ENCODE peak calls at places on chromosomes 3 and 15, in five cellular contexts. V is fibroblast of lung, Q is sigmoid colon, G is Peyer's patch, A is lower lobe of right lung. X is an unnamed sample.

GRCh38 chr3:180284331-180285110 is 247.8 kb upstream of the PEX5L start:
- DNase-seq in V (no peak), Q (no peak), G (no peak), A (no peak), X (no peak)

GRCh38 chr3:79032686-79033318 is 735.0 kb downstream of the ROBO1 start:
- DNase-seq in V (peak; percentile 74), Q (no peak), G (no peak), A (no peak), X (no peak)

GRCh38 chr15:81373996-81374395 is at the start of gene TMC3:
- DNase-seq in V (no peak), Q (no peak), G (no peak), A (no peak), X (no peak)

GRCh38 chr3:127822166-127822835 is at the start of gene MGLL:
- DNase-seq in V (peak; percentile 44), Q (peak; percentile 79), G (no peak), A (peak; percentile 68), X (peak; percentile 83)

GRCh38 chr3:18011387-18011786 is 269.0 kb upstream of the TBC1D5 start:
- DNase-seq in V (no peak), Q (no peak), G (no peak), A (no peak), X (no peak)

GRCh38 chr15:59999558-60000112 is 4.5 kb upstream of the FOXB1 start:
- DNase-seq in V (no peak), Q (no peak), G (no peak), A (no peak), X (no peak)

GRCh38 chr3:53114412-53115074 is 15.7 kb downstream of the RFT1 start:
- DNase-seq in V (peak; percentile 58), Q (no peak), G (no peak), A (no peak), X (no peak)

GRCh38 chr3:128270559-128271492 is 117.5 kb downstream of the EEFSEC start:
- DNase-seq in V (no peak), Q (no peak), G (no peak), A (no peak), X (no peak)

GRCh38 chr3:51375571-51375970 is 9.5 kb upstream of the MANF start:
- DNase-seq in V (no peak), Q (no peak), G (no peak), A (no peak), X (no peak)

GRCh38 chr15:90588427-90588826 is 58.7 kb downstream of the CRTC3 start:
- DNase-seq in V (peak; percentile 39), Q (no peak), G (no peak), A (no peak), X (no peak)

GRCh38 chr3:43876648-43877047 is 185.9 kb downstream of the ABHD5 start:
- DNase-seq in V (no peak), Q (no peak), G (no peak), A (no peak), X (no peak)

GRCh38 chr3:172074578-172074977 is 35.2 kb downstream of the FNDC3B start:
- DNase-seq in V (peak; percentile 28), Q (peak; percentile 78), G (no peak), A (no peak), X (peak; percentile 56)

GRCh38 chr3:46012246-46012645 is 15.0 kb downstream of the XCR1 start:
- DNase-seq in V (no peak), Q (no peak), G (no peak), A (no peak), X (no peak)

GRCh38 chr3:184174278-184174645 is 393 bp upstream of the AP2M1 start:
- DNase-seq in V (no peak), Q (no peak), G (no peak), A (no peak), X (no peak)
- H3K4me3 ChIP-seq in V (no peak overlapping the region), Q (no peak overlapping the region), G (no peak overlapping the region), A (no peak overlapping the region), X (no peak overlapping the region)

DNA sequence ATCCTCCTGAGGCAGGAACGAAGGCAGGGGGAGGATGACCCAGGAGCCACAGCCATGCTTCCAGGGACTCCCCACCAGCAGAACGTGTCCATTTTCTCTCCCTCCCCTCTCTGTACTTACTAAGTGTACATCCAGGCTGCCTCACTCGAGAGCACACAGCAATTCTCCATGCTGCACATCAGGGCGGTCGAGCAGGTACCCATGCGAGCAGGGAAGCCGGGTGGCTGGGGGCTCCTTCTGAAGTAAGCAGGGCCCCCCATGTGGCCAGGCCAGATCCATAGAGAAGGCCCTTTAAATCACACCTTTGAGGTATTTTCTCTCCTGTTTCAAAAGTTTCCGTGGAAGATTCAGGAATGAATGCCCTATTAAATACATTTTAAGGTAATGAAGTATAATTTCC is 41.2 kb upstream of the SLC6A11 start:
- DNase-seq in V (no peak), Q (no peak), G (no peak), A (no peak), X (no peak)
- H3K27ac ChIP-seq in V (no peak overlapping the region), Q (no peak overlapping the region), G (no peak overlapping the region), A (no peak overlapping the region), X (no peak overlapping the region)

GRCh38 chr3:11250902-11251806 is 21.0 kb upstream of the ATG7 start:
- DNase-seq in V (no peak), Q (no peak), G (no peak), A (no peak), X (no peak)
- H3K4me3 ChIP-seq in V (no peak overlapping the region), Q (no peak overlapping the region), G (no peak overlapping the region), A (no peak overlapping the region), X (no peak overlapping the region)

GRCh38 chr3:50268276-50268675 is 671 bp upstream of the SEMA3B start:
- DNase-seq in V (no peak), Q (no peak), G (no peak), A (no peak), X (no peak)
- H3K27ac ChIP-seq in V (no peak overlapping the region), Q (peak overlapping the region; percentile 99), G (peak overlapping the region; percentile 92), A (peak overlapping the region; percentile 93), X (peak overlapping the region; percentile 84)

GRCh38 chr3:11570251-11570650 is 73.5 kb downstream of the VGLL4 start:
- DNase-seq in V (no peak), Q (no peak), G (no peak), A (no peak), X (no peak)

GRCh38 chr3:11570789-11571495 is 72.8 kb downstream of the VGLL4 start:
- DNase-seq in V (no peak), Q (no peak), G (no peak), A (no peak), X (peak; percentile 46)

GRCh38 chr3:11567516-11568467 is 75.9 kb downstream of the VGLL4 start:
- DNase-seq in V (peak; percentile 81), Q (no peak), G (no peak), A (no peak), X (peak; percentile 53)

GRCh38 chr3:11568503-11569155 is 75.1 kb downstream of the VGLL4 start:
- DNase-seq in V (peak; percentile 88), Q (peak; percentile 93), G (no peak), A (no peak), X (peak; percentile 85)

DNA sequence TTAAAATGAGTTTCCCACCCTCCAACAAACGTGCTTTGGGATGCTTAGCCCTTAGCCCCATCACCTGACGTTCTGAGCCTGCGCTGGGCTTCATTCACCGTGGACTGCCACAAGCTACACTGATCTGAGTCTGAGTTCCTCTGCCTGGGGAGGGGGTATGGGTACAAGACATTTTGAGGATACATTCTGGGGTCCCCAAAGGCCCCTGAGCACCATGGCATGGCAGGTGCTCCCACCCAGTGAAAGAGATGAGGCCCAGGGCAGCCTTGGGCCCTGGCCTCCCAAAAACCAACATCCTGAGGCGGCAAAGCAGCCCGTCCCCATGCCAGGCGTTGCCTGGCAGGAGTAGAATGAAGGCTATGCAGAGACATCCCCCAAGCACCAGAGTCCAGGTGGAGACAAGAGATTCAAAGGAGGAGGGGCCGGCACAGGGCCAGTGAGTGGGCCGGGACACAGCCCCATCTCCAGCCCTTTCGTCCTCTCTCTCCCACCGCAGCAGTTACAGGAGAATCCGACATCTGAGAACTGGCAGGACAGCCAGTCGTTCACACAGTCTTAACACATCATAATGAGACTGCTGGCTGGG is 74.5 kb downstream of the VGLL4 start:
- DNase-seq in V (no peak), Q (no peak), G (no peak), A (no peak), X (no peak)
- H3K4me3 ChIP-seq in V (no peak overlapping the region), Q (no peak overlapping the region), G (no peak overlapping the region), A (no peak overlapping the region), X (no peak overlapping the region)

DNA sequence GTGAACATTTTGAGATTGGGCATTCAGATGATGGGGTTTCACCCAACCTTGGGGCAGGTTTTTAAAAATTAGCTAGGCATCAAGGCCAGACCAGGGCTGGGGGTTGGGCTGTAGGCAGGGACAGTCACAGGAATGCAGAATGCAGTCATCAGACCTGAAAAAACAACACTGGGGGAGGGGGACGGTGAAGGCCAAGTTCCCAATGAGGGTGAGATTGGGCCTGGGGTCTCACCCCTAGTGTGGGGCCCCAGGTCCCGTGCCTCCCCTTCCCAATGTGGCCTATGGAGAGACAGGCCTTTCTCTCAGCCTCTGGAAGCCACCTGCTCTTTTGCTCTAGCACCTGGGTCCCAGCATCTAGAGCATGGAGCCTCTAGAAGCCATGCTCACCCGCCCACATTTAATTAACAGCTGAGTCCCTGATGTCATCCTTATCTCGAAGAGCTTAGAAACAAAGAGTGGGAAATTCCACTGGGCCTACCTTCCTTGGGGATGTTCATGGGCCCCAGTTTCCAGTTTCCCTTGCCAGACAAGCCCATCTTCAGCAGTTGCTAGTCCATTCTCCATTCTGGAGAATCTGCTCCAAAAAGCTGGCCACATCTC is 6.1 kb downstream of the RHO start:
- DNase-seq in V (no peak), Q (no peak), G (no peak), A (no peak), X (no peak)
- H3K27ac ChIP-seq in V (no peak overlapping the region), Q (no peak overlapping the region), G (no peak overlapping the region), A (no peak overlapping the region), X (no peak overlapping the region)

X was measured in right cardiac atrium.